ENCODE peak calls at places on chromosomes 2 and 18, in five cellular contexts. D, W, K, Q and Y are unnamed samples.
A peak's percentile ranks its signal among the peaks of the same experiment; 100 is the strongest.

GRCh38 chr2:189254268-189254883 is 74.8 kb upstream of the COL5A2 start:
- DNase-seq in D (peak; percentile 70), W (no peak), K (peak; percentile 93), Q (no peak), Y (peak; percentile 60)

GRCh38 chr18:10386049-10386448 is 68.4 kb upstream of the APCDD1 start:
- DNase-seq in D (no peak), W (no peak), K (no peak), Q (no peak), Y (no peak)

GRCh38 chr2:84546551-84546950 is 30.3 kb downstream of the DNAH6 start:
- DNase-seq in D (no peak), W (no peak), K (no peak), Q (no peak), Y (no peak)

GRCh38 chr2:70412294-70413075 is 110.6 kb upstream of the FAM136A start:
- DNase-seq in D (no peak), W (no peak), K (no peak), Q (no peak), Y (peak; percentile 4)

GRCh38 chr2:12456293-12457151 is 260.2 kb upstream of the TRIB2 start:
- DNase-seq in D (peak; percentile 98), W (peak; percentile 90), K (peak; percentile 100), Q (peak; percentile 95), Y (peak; percentile 100)

GRCh38 chr2:100859902-100860301 is 40.0 kb downstream of the NPAS2 start:
- DNase-seq in D (no peak), W (no peak), K (no peak), Q (no peak), Y (no peak)

GRCh38 chr18:71287268-71287667 is 998.4 kb downstream of the SOCS6 start:
- DNase-seq in D (no peak), W (no peak), K (no peak), Q (no peak), Y (no peak)

GRCh38 chr2:10778724-10779115 is 33.9 kb downstream of the PDIA6 start:
- DNase-seq in D (no peak), W (no peak), K (no peak), Q (no peak), Y (no peak)

GRCh38 chr2:61530365-61531148 is 7.6 kb downstream of the XPO1 start:
- DNase-seq in D (no peak), W (no peak), K (no peak), Q (no peak), Y (peak; percentile 46)

GRCh38 chr2:84022810-84023431 is 436.2 kb downstream of the SUCLG1 start:
- DNase-seq in D (no peak), W (no peak), K (peak; percentile 49), Q (peak; percentile 72), Y (peak; percentile 39)

GRCh38 chr18:2515908-2516625 is 55.2 kb downstream of the METTL4 start:
- DNase-seq in D (no peak), W (no peak), K (peak; percentile 91), Q (peak; percentile 3), Y (peak; percentile 93)

GRCh38 chr18:12811191-12811950 is 72.7 kb downstream of the PTPN2 start:
- DNase-seq in D (no peak), W (no peak), K (no peak), Q (no peak), Y (no peak)

GRCh38 chr2:175709248-175709647 is 292.8 kb downstream of the LNPK start:
- DNase-seq in D (no peak), W (no peak), K (no peak), Q (no peak), Y (no peak)

GRCh38 chr2:85584857-85585780 is 888 bp downstream of the VAMP5 start:
- DNase-seq in D (no peak), W (peak; percentile 73), K (peak; percentile 55), Q (peak; percentile 96), Y (peak; percentile 36)

GRCh38 chr2:235981629-235982028 is 186.6 kb downstream of the GBX2 start:
- DNase-seq in D (no peak), W (no peak), K (no peak), Q (no peak), Y (no peak)

GRCh38 chr2:224997802-224998201 is 44.5 kb downstream of the DOCK10 start:
- DNase-seq in D (no peak), W (no peak), K (no peak), Q (no peak), Y (peak; percentile 47)

GRCh38 chr2:178449700-178450573 is 1.0 kb downstream of the PRKRA start:
- DNase-seq in D (no peak), W (no peak), K (peak; percentile 8), Q (peak; percentile 37), Y (peak; percentile 16)

GRCh38 chr2:53827398-53828175 is 32.2 kb downstream of the GPR75 start:
- DNase-seq in D (no peak), W (no peak), K (no peak), Q (no peak), Y (no peak)

GRCh38 chr2:224777563-224777939 is 61.4 kb upstream of the CCDC195 start:
- DNase-seq in D (no peak), W (no peak), K (no peak), Q (no peak), Y (no peak)

GRCh38 chr2:23148342-23148741 is 236.6 kb upstream of the KLHL29 start:
- DNase-seq in D (no peak), W (no peak), K (no peak), Q (no peak), Y (no peak)

GRCh38 chr2:23155022-23155421 is 230.0 kb upstream of the KLHL29 start:
- DNase-seq in D (no peak), W (no peak), K (no peak), Q (no peak), Y (no peak)

DNA sequence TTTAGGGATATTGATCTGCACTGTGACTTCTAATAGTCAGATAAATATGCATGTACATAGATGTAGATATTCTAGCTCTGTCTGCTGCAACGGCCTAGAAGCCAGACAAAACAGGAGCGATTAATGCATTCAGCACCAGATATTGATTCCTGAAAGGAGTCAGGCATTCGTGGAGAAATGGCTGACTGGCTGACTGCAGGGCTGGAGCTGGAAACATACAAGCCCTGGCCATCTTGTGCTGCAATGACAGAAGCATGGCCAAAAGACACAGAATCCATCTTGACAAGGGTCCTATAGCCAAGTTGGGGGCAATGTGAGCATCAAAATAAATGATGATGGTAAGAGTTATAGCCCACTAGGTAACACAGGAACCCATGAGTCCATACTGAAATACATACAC is 231.5 kb upstream of the KLHL29 start:
- DNase-seq in D (no peak), W (no peak), K (no peak), Q (no peak), Y (no peak)
- TF ChIP-seq CTCF in D (no peak), W (no peak), K (no peak), Q (no peak), Y (no peak)

GRCh38 chr2:64918220-64918886 is 70.8 kb upstream of the SLC1A4 start:
- DNase-seq in D (no peak), W (no peak), K (no peak), Q (no peak), Y (no peak)
- H3K4me3 ChIP-seq in D (peak overlapping the region; percentile 37), W (peak overlapping the region; percentile 42), K (peak overlapping the region; percentile 57), Q (peak overlapping the region; percentile 69), Y (peak overlapping the region; percentile 60)

GRCh38 chr2:65999790-66000189 is 435.1 kb upstream of the MEIS1 start:
- DNase-seq in D (no peak), W (no peak), K (no peak), Q (no peak), Y (no peak)
- TF ChIP-seq CTCF in D (no peak), W (no peak), K (no peak), Q (no peak), Y (no peak)

DNA sequence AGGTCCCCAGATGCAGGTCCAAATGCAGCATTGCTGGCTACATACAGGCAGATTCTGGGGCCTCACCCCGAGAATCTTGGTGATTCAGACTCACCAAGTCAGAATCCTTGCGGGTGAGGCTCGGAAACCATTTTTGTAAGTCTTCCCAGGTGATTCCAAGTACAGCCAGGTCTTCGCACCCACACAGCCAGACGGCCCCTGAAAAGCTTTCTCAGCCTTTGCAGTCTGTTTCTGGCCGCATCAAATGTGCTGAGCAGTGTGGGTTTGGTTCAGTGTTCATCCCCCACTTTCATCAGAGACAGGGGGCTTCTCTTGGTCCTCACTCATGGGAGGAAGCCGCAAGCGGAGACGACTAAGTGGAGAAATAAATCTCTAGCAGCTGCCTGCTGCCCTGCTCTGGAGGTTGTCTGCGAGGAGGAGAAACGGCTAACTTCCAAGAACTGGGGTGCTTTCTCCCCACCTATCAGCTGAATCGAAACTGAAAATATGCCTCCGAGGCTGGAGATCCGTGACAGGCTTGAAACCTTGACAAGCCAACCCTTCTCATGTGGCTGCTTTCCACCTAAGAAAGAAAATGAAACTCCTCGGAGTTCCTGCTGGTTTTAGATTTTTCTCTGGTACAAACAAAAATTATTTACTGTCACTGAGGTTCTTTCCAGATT is 8.9 kb upstream of the TMEM185B start:
- DNase-seq in D (no peak), W (no peak), K (peak; percentile 75), Q (no peak), Y (peak; percentile 31)
- H3K4me3 ChIP-seq in D (peak overlapping the region; percentile 51), W (peak overlapping the region; percentile 40), K (peak overlapping the region; percentile 48), Q (peak overlapping the region; percentile 77), Y (no peak overlapping the region)